ENCODE peak calls at places on chromosomes 1 and 21, in ten cellular contexts. One of them, this sample, is unnamed.
A peak's percentile ranks its signal among the peaks of the same experiment; 100 is the strongest.

GRCh38 chr1:209585672-209586071 is 2.2 kb downstream of the CAMK1G start:
- DNase-seq in glutamatergic neuron: peak; percentile 66
- DNase-seq in neural crest cell: peak; percentile 33
- DNase-seq in globus pallidus: peak; percentile 63
- DNase-seq in activated CD4-positive, alpha-beta T cell treated with anti-CD3 and anti-CD28 coated beads for 4 hours: no peak
- DNase-seq in EH: peak; percentile 70
- DNase-seq in NCI-H524: peak; percentile 55
- DNase-seq in NT2/D1: no peak
- DNase-seq in lung: peak; percentile 44
- DNase-seq in NAMALWA: no peak
- DNase-seq in this sample: no peak

GRCh38 chr1:203271962-203272632 is 33.2 kb upstream of the BTG2 start:
- DNase-seq in NT2/D1: no peak
- DNase-seq in glutamatergic neuron: no peak
- DNase-seq in globus pallidus: no peak
- DNase-seq in activated CD4-positive, alpha-beta T cell treated with anti-CD3 and anti-CD28 coated beads for 4 hours: no peak
- DNase-seq in neural crest cell: no peak
- DNase-seq in EH: no peak
- DNase-seq in NCI-H524: peak; percentile 68
- DNase-seq in lung: no peak
- DNase-seq in NAMALWA: peak; percentile 8
- DNase-seq in this sample: no peak

GRCh38 chr1:230316864-230317745 is 109.0 kb downstream of the PGBD5 start:
- DNase-seq in NT2/D1: no peak
- DNase-seq in neural crest cell: no peak
- DNase-seq in lung: no peak
- DNase-seq in EH: no peak
- DNase-seq in activated CD4-positive, alpha-beta T cell treated with anti-CD3 and anti-CD28 coated beads for 4 hours: no peak
- DNase-seq in NCI-H524: no peak
- DNase-seq in globus pallidus: no peak
- DNase-seq in glutamatergic neuron: no peak
- DNase-seq in NAMALWA: no peak
- DNase-seq in this sample: no peak

GRCh38 chr1:68151690-68152089 is 80.6 kb downstream of the WLS start:
- DNase-seq in NT2/D1: no peak
- DNase-seq in neural crest cell: no peak
- DNase-seq in EH: no peak
- DNase-seq in activated CD4-positive, alpha-beta T cell treated with anti-CD3 and anti-CD28 coated beads for 4 hours: no peak
- DNase-seq in lung: no peak
- DNase-seq in NCI-H524: no peak
- DNase-seq in glutamatergic neuron: no peak
- DNase-seq in globus pallidus: no peak
- DNase-seq in NAMALWA: no peak
- DNase-seq in this sample: no peak

GRCh38 chr1:231971397-231972233 is 345.0 kb downstream of the DISC1 start:
- DNase-seq in NT2/D1: no peak
- DNase-seq in activated CD4-positive, alpha-beta T cell treated with anti-CD3 and anti-CD28 coated beads for 4 hours: no peak
- DNase-seq in NAMALWA: no peak
- DNase-seq in neural crest cell: no peak
- DNase-seq in globus pallidus: no peak
- DNase-seq in EH: peak; percentile 21
- DNase-seq in lung: no peak
- DNase-seq in NCI-H524: no peak
- DNase-seq in glutamatergic neuron: no peak
- DNase-seq in this sample: no peak

GRCh38 chr1:108044318-108044717 is 79.3 kb upstream of the VAV3 start:
- DNase-seq in NAMALWA: no peak
- DNase-seq in lung: no peak
- DNase-seq in NCI-H524: no peak
- DNase-seq in activated CD4-positive, alpha-beta T cell treated with anti-CD3 and anti-CD28 coated beads for 4 hours: no peak
- DNase-seq in glutamatergic neuron: no peak
- DNase-seq in EH: no peak
- DNase-seq in neural crest cell: no peak
- DNase-seq in globus pallidus: no peak
- DNase-seq in NT2/D1: no peak
- DNase-seq in this sample: no peak

GRCh38 chr1:21673277-21673780 is 4.2 kb upstream of the RAP1GAP start:
- DNase-seq in globus pallidus: no peak
- DNase-seq in NT2/D1: no peak
- DNase-seq in activated CD4-positive, alpha-beta T cell treated with anti-CD3 and anti-CD28 coated beads for 4 hours: no peak
- DNase-seq in NAMALWA: no peak
- DNase-seq in EH: peak; percentile 87
- DNase-seq in neural crest cell: no peak
- DNase-seq in lung: peak; percentile 69
- DNase-seq in NCI-H524: no peak
- DNase-seq in glutamatergic neuron: no peak
- DNase-seq in this sample: no peak

GRCh38 chr21:45041351-45041805 is 33.0 kb upstream of the ADARB1 start:
- DNase-seq in EH: peak; percentile 91
- DNase-seq in NAMALWA: no peak
- DNase-seq in NT2/D1: no peak
- DNase-seq in lung: peak; percentile 69
- DNase-seq in neural crest cell: no peak
- DNase-seq in NCI-H524: no peak
- DNase-seq in globus pallidus: no peak
- DNase-seq in activated CD4-positive, alpha-beta T cell treated with anti-CD3 and anti-CD28 coated beads for 4 hours: no peak
- DNase-seq in glutamatergic neuron: no peak
- DNase-seq in this sample: peak; percentile 77

GRCh38 chr1:17877316-17877715 is 122.2 kb downstream of the ACTL8 start:
- DNase-seq in globus pallidus: no peak
- DNase-seq in glutamatergic neuron: no peak
- DNase-seq in lung: no peak
- DNase-seq in NT2/D1: no peak
- DNase-seq in activated CD4-positive, alpha-beta T cell treated with anti-CD3 and anti-CD28 coated beads for 4 hours: no peak
- DNase-seq in NAMALWA: no peak
- DNase-seq in NCI-H524: no peak
- DNase-seq in neural crest cell: no peak
- DNase-seq in EH: no peak
- DNase-seq in this sample: no peak

GRCh38 chr1:248183996-248184395 is 9.4 kb downstream of the OR2M2 start:
- DNase-seq in NAMALWA: no peak
- DNase-seq in NT2/D1: no peak
- DNase-seq in activated CD4-positive, alpha-beta T cell treated with anti-CD3 and anti-CD28 coated beads for 4 hours: no peak
- DNase-seq in neural crest cell: no peak
- DNase-seq in EH: no peak
- DNase-seq in glutamatergic neuron: no peak
- DNase-seq in NCI-H524: no peak
- DNase-seq in lung: no peak
- DNase-seq in globus pallidus: no peak
- DNase-seq in this sample: no peak

GRCh38 chr21:16180613-16181012 is 450.8 kb downstream of the USP25 start:
- DNase-seq in glutamatergic neuron: no peak
- DNase-seq in NCI-H524: no peak
- DNase-seq in EH: no peak
- DNase-seq in neural crest cell: no peak
- DNase-seq in globus pallidus: no peak
- DNase-seq in lung: no peak
- DNase-seq in NAMALWA: peak; percentile 14
- DNase-seq in NT2/D1: no peak
- DNase-seq in activated CD4-positive, alpha-beta T cell treated with anti-CD3 and anti-CD28 coated beads for 4 hours: no peak
- DNase-seq in this sample: no peak

GRCh38 chr1:155834296-155834926 is 22.6 kb downstream of the GON4L start:
- DNase-seq in globus pallidus: no peak
- DNase-seq in NT2/D1: peak; percentile 43
- DNase-seq in activated CD4-positive, alpha-beta T cell treated with anti-CD3 and anti-CD28 coated beads for 4 hours: no peak
- DNase-seq in EH: peak; percentile 71
- DNase-seq in NAMALWA: peak; percentile 34
- DNase-seq in NCI-H524: no peak
- DNase-seq in lung: no peak
- DNase-seq in glutamatergic neuron: no peak
- DNase-seq in neural crest cell: no peak
- DNase-seq in this sample: no peak

GRCh38 chr1:10380594-10381275 is 18.1 kb upstream of the PGD start:
- DNase-seq in NAMALWA: no peak
- DNase-seq in globus pallidus: peak; percentile 36
- DNase-seq in NT2/D1: no peak
- DNase-seq in activated CD4-positive, alpha-beta T cell treated with anti-CD3 and anti-CD28 coated beads for 4 hours: no peak
- DNase-seq in NCI-H524: no peak
- DNase-seq in EH: peak; percentile 94
- DNase-seq in lung: no peak
- DNase-seq in neural crest cell: no peak
- DNase-seq in glutamatergic neuron: no peak
- DNase-seq in this sample: no peak

GRCh38 chr1:32028746-32029145 is 15.1 kb downstream of the KHDRBS1 start:
- DNase-seq in activated CD4-positive, alpha-beta T cell treated with anti-CD3 and anti-CD28 coated beads for 4 hours: no peak
- DNase-seq in neural crest cell: no peak
- DNase-seq in NAMALWA: no peak
- DNase-seq in lung: no peak
- DNase-seq in NCI-H524: peak; percentile 71
- DNase-seq in EH: peak; percentile 46
- DNase-seq in globus pallidus: no peak
- DNase-seq in glutamatergic neuron: no peak
- DNase-seq in NT2/D1: no peak
- DNase-seq in this sample: no peak

GRCh38 chr1:98103617-98104284 is 182.9 kb upstream of the DPYD start:
- DNase-seq in glutamatergic neuron: no peak
- DNase-seq in EH: peak; percentile 11
- DNase-seq in neural crest cell: no peak
- DNase-seq in NCI-H524: no peak
- DNase-seq in globus pallidus: no peak
- DNase-seq in activated CD4-positive, alpha-beta T cell treated with anti-CD3 and anti-CD28 coated beads for 4 hours: no peak
- DNase-seq in NT2/D1: no peak
- DNase-seq in NAMALWA: no peak
- DNase-seq in lung: no peak
- DNase-seq in this sample: no peak

GRCh38 chr21:42311816-42312625 is 3.2 kb downstream of the TFF3 start:
- DNase-seq in glutamatergic neuron: no peak
- DNase-seq in EH: no peak
- DNase-seq in globus pallidus: no peak
- DNase-seq in neural crest cell: no peak
- DNase-seq in NAMALWA: no peak
- DNase-seq in lung: no peak
- DNase-seq in activated CD4-positive, alpha-beta T cell treated with anti-CD3 and anti-CD28 coated beads for 4 hours: no peak
- DNase-seq in NT2/D1: no peak
- DNase-seq in NCI-H524: peak; percentile 26
- DNase-seq in this sample: no peak